ENCODE peak calls at places on chromosome 9, in nine cellular contexts. One of them, this sample, is unnamed. For H3K4me1, the result is how much of the 10 kb centered on the place peaks cover.

GRCh38 chr9:21609506-21609905 is 127.4 kb upstream of the IFNE start:
- DNase-seq in cardiac muscle cell: no peak
- DNase-seq in CD4-positive, alpha-beta memory T cell: no peak
- DNase-seq in CD8-positive, alpha-beta T cell: no peak
- DNase-seq in spleen: no peak
- DNase-seq in tibial nerve: no peak
- DNase-seq in naive thymus-derived CD4-positive, alpha-beta T cell: no peak
- DNase-seq in mesendoderm: no peak
- DNase-seq in ovary: no peak
- DNase-seq in this sample: no peak

GRCh38 chr9:98545041-98545440 is 163.7 kb downstream of the GABBR2 start:
- DNase-seq in CD4-positive, alpha-beta memory T cell: no peak
- DNase-seq in cardiac muscle cell: no peak
- DNase-seq in ovary: no peak
- DNase-seq in mesendoderm: no peak
- DNase-seq in CD8-positive, alpha-beta T cell: no peak
- DNase-seq in tibial nerve: no peak
- DNase-seq in naive thymus-derived CD4-positive, alpha-beta T cell: no peak
- DNase-seq in spleen: no peak
- DNase-seq in this sample: no peak

GRCh38 chr9:124716795-124717194 is 54.3 kb downstream of the NR6A1 start:
- DNase-seq in naive thymus-derived CD4-positive, alpha-beta T cell: no peak
- DNase-seq in tibial nerve: no peak
- DNase-seq in spleen: no peak
- DNase-seq in ovary: no peak
- DNase-seq in mesendoderm: no peak
- DNase-seq in CD8-positive, alpha-beta T cell: no peak
- DNase-seq in CD4-positive, alpha-beta memory T cell: no peak
- DNase-seq in cardiac muscle cell: no peak
- DNase-seq in this sample: no peak

GRCh38 chr9:35559792-35560530 is 45.1 kb upstream of the TESK1 start:
- DNase-seq in ovary: no peak
- DNase-seq in cardiac muscle cell: no peak
- DNase-seq in mesendoderm: no peak
- DNase-seq in CD4-positive, alpha-beta memory T cell: no peak
- DNase-seq in naive thymus-derived CD4-positive, alpha-beta T cell: no peak
- DNase-seq in CD8-positive, alpha-beta T cell: no peak
- DNase-seq in tibial nerve: no peak
- DNase-seq in spleen: no peak
- DNase-seq in this sample: no peak

GRCh38 chr9:19185191-19185590 is 45.3 kb upstream of the DENND4C start:
- DNase-seq in mesendoderm: no peak
- DNase-seq in naive thymus-derived CD4-positive, alpha-beta T cell: no peak
- DNase-seq in CD4-positive, alpha-beta memory T cell: no peak
- DNase-seq in spleen: no peak
- DNase-seq in cardiac muscle cell: no peak
- DNase-seq in CD8-positive, alpha-beta T cell: no peak
- DNase-seq in ovary: no peak
- DNase-seq in tibial nerve: no peak
- DNase-seq in this sample: no peak

GRCh38 chr9:81125446-81126092 is 563.8 kb downstream of the TLE1 start:
- DNase-seq in naive thymus-derived CD4-positive, alpha-beta T cell: no peak
- DNase-seq in CD4-positive, alpha-beta memory T cell: no peak
- DNase-seq in tibial nerve: no peak
- DNase-seq in mesendoderm: peak
- DNase-seq in cardiac muscle cell: no peak
- DNase-seq in ovary: no peak
- DNase-seq in spleen: no peak
- DNase-seq in CD8-positive, alpha-beta T cell: no peak
- DNase-seq in this sample: no peak

GRCh38 chr9:12775373-12775962 is 648 bp downstream of the LURAP1L start:
- DNase-seq in naive thymus-derived CD4-positive, alpha-beta T cell: no peak
- DNase-seq in mesendoderm: peak
- DNase-seq in CD4-positive, alpha-beta memory T cell: no peak
- DNase-seq in tibial nerve: no peak
- DNase-seq in CD8-positive, alpha-beta T cell: no peak
- DNase-seq in spleen: no peak
- DNase-seq in ovary: peak
- DNase-seq in cardiac muscle cell: peak
- DNase-seq in this sample: peak

GRCh38 chr9:121935744-121936143 is 157.4 kb downstream of the TTLL11 start:
- DNase-seq in spleen: no peak
- DNase-seq in cardiac muscle cell: no peak
- DNase-seq in tibial nerve: no peak
- DNase-seq in mesendoderm: peak
- DNase-seq in CD4-positive, alpha-beta memory T cell: no peak
- DNase-seq in naive thymus-derived CD4-positive, alpha-beta T cell: no peak
- DNase-seq in CD8-positive, alpha-beta T cell: no peak
- DNase-seq in ovary: no peak
- DNase-seq in this sample: no peak

GRCh38 chr9:114688388-114688787 is 6.4 kb upstream of the TEX48 start:
- DNase-seq in spleen: no peak
- DNase-seq in mesendoderm: no peak
- DNase-seq in ovary: no peak
- DNase-seq in naive thymus-derived CD4-positive, alpha-beta T cell: no peak
- DNase-seq in CD8-positive, alpha-beta T cell: no peak
- DNase-seq in CD4-positive, alpha-beta memory T cell: no peak
- DNase-seq in tibial nerve: no peak
- DNase-seq in cardiac muscle cell: no peak
- DNase-seq in this sample: no peak

GRCh38 chr9:105880517-105880916 is 186.2 kb downstream of the TMEM38B start:
- DNase-seq in ovary: no peak
- DNase-seq in mesendoderm: no peak
- DNase-seq in naive thymus-derived CD4-positive, alpha-beta T cell: no peak
- DNase-seq in tibial nerve: no peak
- DNase-seq in CD8-positive, alpha-beta T cell: no peak
- DNase-seq in CD4-positive, alpha-beta memory T cell: no peak
- DNase-seq in spleen: no peak
- DNase-seq in cardiac muscle cell: no peak
- DNase-seq in this sample: no peak

GRCh38 chr9:20593551-20593950 is 28.7 kb downstream of the MLLT3 start:
- DNase-seq in cardiac muscle cell: no peak
- DNase-seq in CD4-positive, alpha-beta memory T cell: no peak
- DNase-seq in spleen: no peak
- DNase-seq in tibial nerve: no peak
- DNase-seq in mesendoderm: no peak
- DNase-seq in ovary: no peak
- DNase-seq in naive thymus-derived CD4-positive, alpha-beta T cell: no peak
- DNase-seq in CD8-positive, alpha-beta T cell: no peak
- DNase-seq in this sample: no peak

GRCh38 chr9:135663857-135664256 is 748 bp downstream of the LCN9 start:
- DNase-seq in ovary: no peak
- DNase-seq in CD4-positive, alpha-beta memory T cell: no peak
- DNase-seq in tibial nerve: no peak
- DNase-seq in spleen: peak
- DNase-seq in mesendoderm: no peak
- DNase-seq in naive thymus-derived CD4-positive, alpha-beta T cell: no peak
- DNase-seq in CD8-positive, alpha-beta T cell: no peak
- DNase-seq in cardiac muscle cell: no peak
- DNase-seq in this sample: no peak

GRCh38 chr9:37324691-37325490 is 97.6 kb upstream of the GRHPR start:
- DNase-seq in cardiac muscle cell: peak
- DNase-seq in mesendoderm: no peak
- DNase-seq in CD8-positive, alpha-beta T cell: no peak
- DNase-seq in naive thymus-derived CD4-positive, alpha-beta T cell: no peak
- DNase-seq in tibial nerve: no peak
- DNase-seq in spleen: no peak
- DNase-seq in ovary: no peak
- DNase-seq in CD4-positive, alpha-beta memory T cell: no peak
- DNase-seq in this sample: no peak
- H3K4me1 ChIP-seq in cardiac muscle cell: under half
- H3K4me1 ChIP-seq in mesendoderm: under half
- H3K4me1 ChIP-seq in CD8-positive, alpha-beta T cell: under half
- H3K4me1 ChIP-seq in naive thymus-derived CD4-positive, alpha-beta T cell: under half
- H3K4me1 ChIP-seq in tibial nerve: under half
- H3K4me1 ChIP-seq in spleen: under half
- H3K4me1 ChIP-seq in ovary: under half
- H3K4me1 ChIP-seq in CD4-positive, alpha-beta memory T cell: under half
- H3K4me1 ChIP-seq in this sample: under half

GRCh38 chr9:134622896-134623407 is 18.7 kb upstream of the COL5A1 start:
- DNase-seq in cardiac muscle cell: no peak
- DNase-seq in CD8-positive, alpha-beta T cell: no peak
- DNase-seq in tibial nerve: peak
- DNase-seq in spleen: peak
- DNase-seq in CD4-positive, alpha-beta memory T cell: no peak
- DNase-seq in naive thymus-derived CD4-positive, alpha-beta T cell: no peak
- DNase-seq in ovary: peak
- DNase-seq in mesendoderm: no peak
- DNase-seq in this sample: no peak
- H3K27ac ChIP-seq in cardiac muscle cell: no peak
- H3K27ac ChIP-seq in CD8-positive, alpha-beta T cell: no peak
- H3K27ac ChIP-seq in tibial nerve: no peak
- H3K27ac ChIP-seq in spleen: no peak
- H3K27ac ChIP-seq in CD4-positive, alpha-beta memory T cell: no peak
- H3K27ac ChIP-seq in naive thymus-derived CD4-positive, alpha-beta T cell: no peak
- H3K27ac ChIP-seq in ovary: no peak
- H3K27ac ChIP-seq in mesendoderm: no peak
- H3K27ac ChIP-seq in this sample: no peak

GRCh38 chr9:37290366-37290765 is 132.1 kb upstream of the GRHPR start:
- DNase-seq in cardiac muscle cell: no peak
- DNase-seq in CD4-positive, alpha-beta memory T cell: no peak
- DNase-seq in naive thymus-derived CD4-positive, alpha-beta T cell: no peak
- DNase-seq in spleen: no peak
- DNase-seq in CD8-positive, alpha-beta T cell: no peak
- DNase-seq in mesendoderm: no peak
- DNase-seq in ovary: no peak
- DNase-seq in tibial nerve: no peak
- DNase-seq in this sample: no peak
- H3K4me1 ChIP-seq in cardiac muscle cell: under half
- H3K4me1 ChIP-seq in CD4-positive, alpha-beta memory T cell: under half
- H3K4me1 ChIP-seq in naive thymus-derived CD4-positive, alpha-beta T cell: under half
- H3K4me1 ChIP-seq in spleen: under half
- H3K4me1 ChIP-seq in CD8-positive, alpha-beta T cell: under half
- H3K4me1 ChIP-seq in mesendoderm: under half
- H3K4me1 ChIP-seq in ovary: under half
- H3K4me1 ChIP-seq in tibial nerve: under half
- H3K4me1 ChIP-seq in this sample: under half

GRCh38 chr9:134433101-134433500 is 106.8 kb downstream of the RXRA start:
- DNase-seq in mesendoderm: no peak
- DNase-seq in CD8-positive, alpha-beta T cell: no peak
- DNase-seq in naive thymus-derived CD4-positive, alpha-beta T cell: no peak
- DNase-seq in tibial nerve: no peak
- DNase-seq in spleen: no peak
- DNase-seq in ovary: no peak
- DNase-seq in CD4-positive, alpha-beta memory T cell: no peak
- DNase-seq in cardiac muscle cell: no peak
- DNase-seq in this sample: no peak

GRCh38 chr9:134435527-134436355 is 109.5 kb downstream of the RXRA start:
- DNase-seq in CD8-positive, alpha-beta T cell: no peak
- DNase-seq in naive thymus-derived CD4-positive, alpha-beta T cell: no peak
- DNase-seq in cardiac muscle cell: no peak
- DNase-seq in mesendoderm: no peak
- DNase-seq in spleen: no peak
- DNase-seq in tibial nerve: no peak
- DNase-seq in ovary: no peak
- DNase-seq in CD4-positive, alpha-beta memory T cell: no peak
- DNase-seq in this sample: no peak

GRCh38 chr9:134432471-134432870 is 106.2 kb downstream of the RXRA start:
- DNase-seq in CD8-positive, alpha-beta T cell: no peak
- DNase-seq in naive thymus-derived CD4-positive, alpha-beta T cell: no peak
- DNase-seq in CD4-positive, alpha-beta memory T cell: no peak
- DNase-seq in spleen: no peak
- DNase-seq in ovary: no peak
- DNase-seq in mesendoderm: no peak
- DNase-seq in cardiac muscle cell: no peak
- DNase-seq in tibial nerve: no peak
- DNase-seq in this sample: no peak

GRCh38 chr9:134434896-134435506 is 108.7 kb downstream of the RXRA start:
- DNase-seq in tibial nerve: peak
- DNase-seq in CD8-positive, alpha-beta T cell: no peak
- DNase-seq in mesendoderm: no peak
- DNase-seq in ovary: peak
- DNase-seq in CD4-positive, alpha-beta memory T cell: no peak
- DNase-seq in cardiac muscle cell: peak
- DNase-seq in naive thymus-derived CD4-positive, alpha-beta T cell: no peak
- DNase-seq in spleen: peak
- DNase-seq in this sample: peak

GRCh38 chr9:134433909-134434895 is 107.9 kb downstream of the RXRA start:
- DNase-seq in CD8-positive, alpha-beta T cell: no peak
- DNase-seq in mesendoderm: no peak
- DNase-seq in spleen: no peak
- DNase-seq in tibial nerve: no peak
- DNase-seq in ovary: no peak
- DNase-seq in naive thymus-derived CD4-positive, alpha-beta T cell: no peak
- DNase-seq in cardiac muscle cell: no peak
- DNase-seq in CD4-positive, alpha-beta memory T cell: no peak
- DNase-seq in this sample: no peak
- H3K27ac ChIP-seq in CD8-positive, alpha-beta T cell: no peak
- H3K27ac ChIP-seq in mesendoderm: no peak
- H3K27ac ChIP-seq in spleen: peak
- H3K27ac ChIP-seq in tibial nerve: peak
- H3K27ac ChIP-seq in ovary: peak
- H3K27ac ChIP-seq in naive thymus-derived CD4-positive, alpha-beta T cell: no peak
- H3K27ac ChIP-seq in cardiac muscle cell: peak
- H3K27ac ChIP-seq in CD4-positive, alpha-beta memory T cell: no peak
- H3K27ac ChIP-seq in this sample: peak

GRCh38 chr9:134641173-134641985 is at the start of gene COL5A1:
- DNase-seq in tibial nerve: peak
- DNase-seq in cardiac muscle cell: peak
- DNase-seq in naive thymus-derived CD4-positive, alpha-beta T cell: peak
- DNase-seq in mesendoderm: peak
- DNase-seq in spleen: peak
- DNase-seq in CD4-positive, alpha-beta memory T cell: peak
- DNase-seq in CD8-positive, alpha-beta T cell: peak
- DNase-seq in ovary: peak
- DNase-seq in this sample: peak
- H3K4me1 ChIP-seq in tibial nerve: under half
- H3K4me1 ChIP-seq in cardiac muscle cell: under half
- H3K4me1 ChIP-seq in naive thymus-derived CD4-positive, alpha-beta T cell: under half
- H3K4me1 ChIP-seq in mesendoderm: under half
- H3K4me1 ChIP-seq in spleen: half or more
- H3K4me1 ChIP-seq in CD4-positive, alpha-beta memory T cell: under half
- H3K4me1 ChIP-seq in CD8-positive, alpha-beta T cell: under half
- H3K4me1 ChIP-seq in ovary: under half
- H3K4me1 ChIP-seq in this sample: under half

GRCh38 chr9:93204470-93205043 is 20.6 kb downstream of the WNK2 start:
- DNase-seq in CD4-positive, alpha-beta memory T cell: no peak
- DNase-seq in mesendoderm: no peak
- DNase-seq in tibial nerve: no peak
- DNase-seq in spleen: peak
- DNase-seq in naive thymus-derived CD4-positive, alpha-beta T cell: no peak
- DNase-seq in ovary: no peak
- DNase-seq in CD8-positive, alpha-beta T cell: no peak
- DNase-seq in cardiac muscle cell: no peak
- DNase-seq in this sample: no peak
- H3K27ac ChIP-seq in CD4-positive, alpha-beta memory T cell: no peak
- H3K27ac ChIP-seq in mesendoderm: no peak
- H3K27ac ChIP-seq in tibial nerve: peak
- H3K27ac ChIP-seq in spleen: no peak
- H3K27ac ChIP-seq in naive thymus-derived CD4-positive, alpha-beta T cell: no peak
- H3K27ac ChIP-seq in ovary: no peak
- H3K27ac ChIP-seq in CD8-positive, alpha-beta T cell: no peak
- H3K27ac ChIP-seq in cardiac muscle cell: peak
- H3K27ac ChIP-seq in this sample: no peak

GRCh38 chr9:712643-713042 is 128.9 kb upstream of the DMRT1 start:
- DNase-seq in tibial nerve: no peak
- DNase-seq in ovary: no peak
- DNase-seq in naive thymus-derived CD4-positive, alpha-beta T cell: no peak
- DNase-seq in CD8-positive, alpha-beta T cell: no peak
- DNase-seq in CD4-positive, alpha-beta memory T cell: no peak
- DNase-seq in mesendoderm: no peak
- DNase-seq in spleen: no peak
- DNase-seq in cardiac muscle cell: no peak
- DNase-seq in this sample: no peak
- H3K4me1 ChIP-seq in tibial nerve: under half
- H3K4me1 ChIP-seq in ovary: under half
- H3K4me1 ChIP-seq in naive thymus-derived CD4-positive, alpha-beta T cell: under half
- H3K4me1 ChIP-seq in CD8-positive, alpha-beta T cell: under half
- H3K4me1 ChIP-seq in CD4-positive, alpha-beta memory T cell: under half
- H3K4me1 ChIP-seq in mesendoderm: under half
- H3K4me1 ChIP-seq in spleen: under half
- H3K4me1 ChIP-seq in cardiac muscle cell: under half
- H3K4me1 ChIP-seq in this sample: under half